ENCODE peak calls at places on chromosome 20, in six cellular contexts. One of them, this sample, is unnamed.

GRCh38 chr20:14114049-14114448 is 118.7 kb downstream of the MACROD2 start:
- DNase-seq in ovary: no peak
- DNase-seq in CD8-positive, alpha-beta T cell: no peak
- DNase-seq in retinal pigment epithelial cell: no peak
- DNase-seq in endothelial cell: no peak
- DNase-seq in Peyer's patch: no peak
- DNase-seq in this sample: no peak

GRCh38 chr20:40493071-40493470 is 196.0 kb downstream of the MAFB start:
- DNase-seq in retinal pigment epithelial cell: no peak
- DNase-seq in ovary: peak; percentile 33
- DNase-seq in CD8-positive, alpha-beta T cell: no peak
- DNase-seq in endothelial cell: no peak
- DNase-seq in Peyer's patch: peak; percentile 57
- DNase-seq in this sample: peak; percentile 17

GRCh38 chr20:257419-257818 is at the start of gene DEFB132:
- DNase-seq in ovary: no peak
- DNase-seq in retinal pigment epithelial cell: no peak
- DNase-seq in CD8-positive, alpha-beta T cell: no peak
- DNase-seq in endothelial cell: no peak
- DNase-seq in Peyer's patch: no peak
- DNase-seq in this sample: no peak

GRCh38 chr20:3250091-3250504 is 11.1 kb upstream of the SLC4A11 start:
- DNase-seq in retinal pigment epithelial cell: no peak
- DNase-seq in CD8-positive, alpha-beta T cell: no peak
- DNase-seq in endothelial cell: peak; percentile 66
- DNase-seq in Peyer's patch: no peak
- DNase-seq in ovary: no peak
- DNase-seq in this sample: no peak

GRCh38 chr20:9054176-9054575 is 14.7 kb upstream of the PLCB4 start:
- DNase-seq in retinal pigment epithelial cell: no peak
- DNase-seq in endothelial cell: no peak
- DNase-seq in CD8-positive, alpha-beta T cell: no peak
- DNase-seq in Peyer's patch: no peak
- DNase-seq in ovary: no peak
- DNase-seq in this sample: no peak

GRCh38 chr20:52943185-52943841 is 28.8 kb upstream of the TSHZ2 start:
- DNase-seq in Peyer's patch: no peak
- DNase-seq in ovary: no peak
- DNase-seq in retinal pigment epithelial cell: no peak
- DNase-seq in CD8-positive, alpha-beta T cell: no peak
- DNase-seq in endothelial cell: no peak
- DNase-seq in this sample: no peak

GRCh38 chr20:39676857-39677351 is 714.8 kb downstream of the DHX35 start:
- DNase-seq in ovary: no peak
- DNase-seq in endothelial cell: no peak
- DNase-seq in Peyer's patch: peak; percentile 58
- DNase-seq in retinal pigment epithelial cell: no peak
- DNase-seq in CD8-positive, alpha-beta T cell: no peak
- DNase-seq in this sample: no peak

GRCh38 chr20:49380245-49380875 is 102.1 kb downstream of the KCNB1 start:
- DNase-seq in ovary: no peak
- DNase-seq in retinal pigment epithelial cell: no peak
- DNase-seq in CD8-positive, alpha-beta T cell: no peak
- DNase-seq in endothelial cell: no peak
- DNase-seq in Peyer's patch: no peak
- DNase-seq in this sample: no peak

GRCh38 chr20:41643504-41643938 is 25.3 kb upstream of the CHD6 start:
- DNase-seq in endothelial cell: no peak
- DNase-seq in ovary: peak; percentile 21
- DNase-seq in Peyer's patch: peak; percentile 55
- DNase-seq in CD8-positive, alpha-beta T cell: no peak
- DNase-seq in retinal pigment epithelial cell: peak; percentile 76
- DNase-seq in this sample: no peak

GRCh38 chr20:53643031-53643832 is 49.6 kb upstream of the ZNF217 start:
- DNase-seq in retinal pigment epithelial cell: no peak
- DNase-seq in ovary: no peak
- DNase-seq in Peyer's patch: peak; percentile 86
- DNase-seq in CD8-positive, alpha-beta T cell: peak; percentile 42
- DNase-seq in endothelial cell: no peak
- DNase-seq in this sample: no peak

GRCh38 chr20:47782091-47782490 is 3.2 kb downstream of the SULF2 start:
- DNase-seq in ovary: no peak
- DNase-seq in endothelial cell: no peak
- DNase-seq in retinal pigment epithelial cell: no peak
- DNase-seq in CD8-positive, alpha-beta T cell: no peak
- DNase-seq in Peyer's patch: no peak
- DNase-seq in this sample: no peak

GRCh38 chr20:8744228-8744844 is 324.6 kb upstream of the PLCB4 start:
- DNase-seq in CD8-positive, alpha-beta T cell: no peak
- DNase-seq in ovary: no peak
- DNase-seq in Peyer's patch: no peak
- DNase-seq in retinal pigment epithelial cell: no peak
- DNase-seq in endothelial cell: no peak
- DNase-seq in this sample: no peak

GRCh38 chr20:63238491-63239126 is 2.9 kb downstream of the BIRC7 start:
- DNase-seq in CD8-positive, alpha-beta T cell: no peak
- DNase-seq in ovary: no peak
- DNase-seq in Peyer's patch: no peak
- DNase-seq in endothelial cell: no peak
- DNase-seq in retinal pigment epithelial cell: no peak
- DNase-seq in this sample: no peak
- TF ChIP-seq CTCF in CD8-positive, alpha-beta T cell: no peak
- TF ChIP-seq CTCF in ovary: no peak
- TF ChIP-seq CTCF in Peyer's patch: no peak
- TF ChIP-seq CTCF in endothelial cell: no peak
- TF ChIP-seq CTCF in retinal pigment epithelial cell: no peak
- TF ChIP-seq CTCF in this sample: no peak

GRCh38 chr20:28562510-28562898 is 2695.0 kb upstream of the DEFB115 start:
- DNase-seq in CD8-positive, alpha-beta T cell: no peak
- DNase-seq in endothelial cell: no peak
- DNase-seq in retinal pigment epithelial cell: no peak
- DNase-seq in Peyer's patch: no peak
- DNase-seq in ovary: no peak
- DNase-seq in this sample: no peak
- TF ChIP-seq CTCF in CD8-positive, alpha-beta T cell: no peak
- TF ChIP-seq CTCF in endothelial cell: no peak
- TF ChIP-seq CTCF in retinal pigment epithelial cell: no peak
- TF ChIP-seq CTCF in Peyer's patch: no peak
- TF ChIP-seq CTCF in ovary: no peak
- TF ChIP-seq CTCF in this sample: no peak

GRCh38 chr20:37352611-37352980 is 6.7 kb downstream of the SRC start:
- DNase-seq in retinal pigment epithelial cell: no peak
- DNase-seq in CD8-positive, alpha-beta T cell: no peak
- DNase-seq in ovary: no peak
- DNase-seq in Peyer's patch: peak; percentile 34
- DNase-seq in endothelial cell: no peak
- DNase-seq in this sample: no peak

GRCh38 chr20:37355252-37356180 is 9.6 kb downstream of the SRC start:
- DNase-seq in retinal pigment epithelial cell: no peak
- DNase-seq in endothelial cell: no peak
- DNase-seq in CD8-positive, alpha-beta T cell: no peak
- DNase-seq in Peyer's patch: peak; percentile 43
- DNase-seq in ovary: no peak
- DNase-seq in this sample: no peak

GRCh38 chr20:37356387-37356786 is 10.4 kb downstream of the SRC start:
- DNase-seq in CD8-positive, alpha-beta T cell: no peak
- DNase-seq in retinal pigment epithelial cell: no peak
- DNase-seq in endothelial cell: no peak
- DNase-seq in ovary: peak; percentile 47
- DNase-seq in Peyer's patch: peak; percentile 65
- DNase-seq in this sample: peak; percentile 66

GRCh38 chr20:37353285-37353849 is 7.4 kb downstream of the SRC start:
- DNase-seq in ovary: no peak
- DNase-seq in endothelial cell: no peak
- DNase-seq in retinal pigment epithelial cell: no peak
- DNase-seq in Peyer's patch: peak; percentile 40
- DNase-seq in CD8-positive, alpha-beta T cell: no peak
- DNase-seq in this sample: no peak

GRCh38 chr20:37354210-37355195 is 8.6 kb downstream of the SRC start:
- DNase-seq in endothelial cell: no peak
- DNase-seq in ovary: no peak
- DNase-seq in retinal pigment epithelial cell: no peak
- DNase-seq in CD8-positive, alpha-beta T cell: no peak
- DNase-seq in Peyer's patch: peak; percentile 85
- DNase-seq in this sample: no peak
- TF ChIP-seq CTCF in endothelial cell: no peak
- TF ChIP-seq CTCF in ovary: no peak
- TF ChIP-seq CTCF in retinal pigment epithelial cell: no peak
- TF ChIP-seq CTCF in CD8-positive, alpha-beta T cell: no peak
- TF ChIP-seq CTCF in Peyer's patch: peak; percentile 16
- TF ChIP-seq CTCF in this sample: no peak

GRCh38 chr20:25863536-25864325 is 167.1 kb upstream of the ZNF337 start:
- DNase-seq in retinal pigment epithelial cell: no peak
- DNase-seq in Peyer's patch: no peak
- DNase-seq in CD8-positive, alpha-beta T cell: no peak
- DNase-seq in endothelial cell: no peak
- DNase-seq in ovary: no peak
- DNase-seq in this sample: no peak
- TF ChIP-seq CTCF in retinal pigment epithelial cell: no peak
- TF ChIP-seq CTCF in Peyer's patch: no peak
- TF ChIP-seq CTCF in CD8-positive, alpha-beta T cell: no peak
- TF ChIP-seq CTCF in endothelial cell: no peak
- TF ChIP-seq CTCF in ovary: no peak
- TF ChIP-seq CTCF in this sample: no peak

DNA sequence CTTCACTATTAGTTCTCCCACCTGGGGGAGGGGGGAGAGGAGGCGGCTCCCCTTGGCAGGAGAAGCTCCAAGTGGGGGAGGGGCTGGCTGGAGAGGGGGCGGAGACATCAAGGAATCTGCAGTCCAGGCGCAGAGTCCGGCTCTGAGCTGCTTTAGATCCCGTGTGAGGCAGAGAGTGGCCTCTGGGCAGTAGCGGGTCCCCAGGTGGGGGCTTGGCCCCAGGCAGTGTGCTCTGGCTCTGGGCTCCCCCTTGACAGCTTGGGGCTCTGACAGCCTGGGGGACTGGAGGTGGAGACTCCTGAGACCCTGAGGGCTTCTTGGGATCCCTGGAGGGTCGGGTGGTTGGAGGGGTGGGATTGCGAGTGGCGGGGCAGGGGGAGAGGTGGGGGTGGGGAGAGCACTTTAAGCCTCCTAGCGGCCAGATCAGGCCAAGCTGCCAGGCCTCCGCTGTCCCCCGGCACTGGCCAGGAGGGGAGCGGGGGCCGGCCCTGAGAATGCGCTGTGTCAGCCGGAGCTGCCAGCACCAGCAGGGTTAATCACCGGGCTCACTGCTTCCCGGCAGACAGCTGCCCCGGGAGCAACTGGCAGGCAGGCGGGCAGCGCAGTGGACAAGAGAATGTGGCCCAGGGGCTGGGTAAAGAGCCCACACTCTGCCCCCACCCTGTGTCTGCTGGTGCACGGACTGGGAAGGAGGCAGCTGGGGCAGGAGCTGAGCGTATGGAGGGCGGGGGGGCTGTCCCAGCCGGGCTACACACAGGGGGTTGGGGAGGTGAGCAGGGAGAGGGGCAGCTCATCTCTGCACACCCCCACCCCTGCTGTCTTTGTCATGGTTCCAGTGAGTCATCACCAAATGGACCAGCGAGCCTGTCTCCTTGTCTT is 1.8 kb upstream of the LAMA5 start:
- DNase-seq in ovary: no peak
- DNase-seq in Peyer's patch: no peak
- DNase-seq in CD8-positive, alpha-beta T cell: no peak
- DNase-seq in retinal pigment epithelial cell: peak; percentile 61
- DNase-seq in endothelial cell: peak; percentile 52
- DNase-seq in this sample: peak; percentile 55
- TF ChIP-seq CTCF in ovary: no peak
- TF ChIP-seq CTCF in Peyer's patch: peak; percentile 7
- TF ChIP-seq CTCF in CD8-positive, alpha-beta T cell: no peak
- TF ChIP-seq CTCF in retinal pigment epithelial cell: peak; percentile 43
- TF ChIP-seq CTCF in endothelial cell: peak; percentile 54
- TF ChIP-seq CTCF in this sample: peak; percentile 55

GRCh38 chr20:31869942-31870702 is at the start of the genes DUSP15 and TTLL9:
- DNase-seq in retinal pigment epithelial cell: no peak
- DNase-seq in endothelial cell: peak; percentile 52
- DNase-seq in CD8-positive, alpha-beta T cell: no peak
- DNase-seq in Peyer's patch: peak; percentile 51
- DNase-seq in ovary: peak; percentile 53
- DNase-seq in this sample: peak; percentile 49
- TF ChIP-seq CTCF in retinal pigment epithelial cell: no peak
- TF ChIP-seq CTCF in endothelial cell: no peak
- TF ChIP-seq CTCF in CD8-positive, alpha-beta T cell: no peak
- TF ChIP-seq CTCF in Peyer's patch: no peak
- TF ChIP-seq CTCF in ovary: no peak
- TF ChIP-seq CTCF in this sample: no peak

DNA sequence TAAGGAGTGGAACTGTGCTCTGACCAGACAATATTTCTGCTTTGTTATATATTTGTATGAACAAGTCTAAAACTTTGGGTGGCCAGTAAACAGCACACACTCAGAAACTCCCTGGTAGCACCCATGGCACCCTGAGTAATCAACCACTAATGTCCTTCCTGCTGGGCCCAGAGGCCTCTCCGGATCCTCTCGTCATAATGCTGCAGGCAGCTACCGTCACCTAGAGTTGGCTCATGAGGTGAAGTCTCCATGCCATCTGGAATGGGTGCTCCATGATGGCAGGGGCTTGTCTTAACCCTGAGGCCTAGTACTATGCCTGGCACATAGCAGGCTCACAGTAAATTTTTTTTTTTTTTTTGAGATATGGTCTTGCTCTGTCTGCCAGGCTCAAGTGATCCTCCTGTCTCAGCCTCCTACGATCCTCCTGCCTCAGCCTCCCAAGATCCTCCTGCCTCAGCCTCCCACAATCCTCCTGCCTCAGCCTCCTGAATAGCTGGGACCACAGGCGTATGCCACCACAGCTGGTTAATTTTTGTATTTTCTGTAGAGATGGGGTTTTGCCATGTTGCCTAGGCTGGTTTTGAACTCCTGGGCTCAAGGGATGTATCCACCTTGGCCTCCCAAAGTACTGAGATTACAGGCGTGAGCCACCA is 3.0 kb upstream of the SDCBP2 start:
- DNase-seq in Peyer's patch: no peak
- DNase-seq in endothelial cell: no peak
- DNase-seq in CD8-positive, alpha-beta T cell: no peak
- DNase-seq in ovary: peak; percentile 16
- DNase-seq in retinal pigment epithelial cell: no peak
- DNase-seq in this sample: no peak
- TF ChIP-seq CTCF in Peyer's patch: no peak
- TF ChIP-seq CTCF in endothelial cell: no peak
- TF ChIP-seq CTCF in CD8-positive, alpha-beta T cell: no peak
- TF ChIP-seq CTCF in ovary: no peak
- TF ChIP-seq CTCF in retinal pigment epithelial cell: no peak
- TF ChIP-seq CTCF in this sample: no peak